ENCODE peak calls at places on chromosomes 16 and 17, in seven cellular contexts. A, M, C, H, R, Q and Y are unnamed samples.

GRCh38 chr16:12901204-12901596 is 198 bp upstream of the SHISA9 start:
- DNase-seq in C (no peak), R (no peak), M (no peak), A (no peak), H (no peak), Q (no peak), Y (no peak)

GRCh38 chr17:77471984-77472836 is 331.4 kb downstream of the SEC14L1 start:
- DNase-seq in Q (no peak), C (no peak), R (no peak), A (no peak), H (no peak), M (peak), Y (no peak)

GRCh38 chr17:21705021-21705601 is 12.8 kb downstream of the KCNJ18 start:
- DNase-seq in R (no peak), C (no peak), H (no peak), M (no peak), Q (no peak), A (no peak), Y (no peak)

GRCh38 chr17:15291674-15292361 is 26.7 kb upstream of the PMP22 start:
- DNase-seq in M (no peak), R (no peak), H (no peak), A (peak), Q (no peak), C (no peak), Y (no peak)

GRCh38 chr17:60628252-60628889 is 28.4 kb downstream of the PPM1D start:
- DNase-seq in H (no peak), C (no peak), Q (no peak), M (no peak), A (no peak), R (no peak), Y (no peak)

GRCh38 chr16:12315330-12316138 is 339.0 kb downstream of the SNX29 start:
- DNase-seq in H (peak), Q (peak), A (no peak), R (no peak), C (peak), M (no peak), Y (peak)

GRCh38 chr17:61455754-61456681 is 3.8 kb downstream of the TBX4 start:
- DNase-seq in C (no peak), R (no peak), M (no peak), A (no peak), Q (no peak), H (peak), Y (no peak)

GRCh38 chr16:50603206-50604064 is 55.2 kb downstream of the NKD1 start:
- DNase-seq in M (peak), C (no peak), H (no peak), A (peak), Q (no peak), R (no peak), Y (no peak)

GRCh38 chr17:77959216-77959925 is 868 bp downstream of the TNRC6C start:
- DNase-seq in R (no peak), H (peak), C (no peak), Q (peak), M (peak), A (no peak), Y (peak)

GRCh38 chr16:66131895-66132294 is 234.6 kb upstream of the CDH5 start:
- DNase-seq in Q (no peak), C (no peak), R (no peak), M (no peak), H (no peak), A (no peak), Y (no peak)

GRCh38 chr16:16067127-16067526 is 117.7 kb downstream of the ABCC1 start:
- DNase-seq in H (no peak), Q (peak), A (peak), R (peak), M (no peak), C (no peak), Y (no peak)

GRCh38 chr16:48535831-48536599 is 74.0 kb downstream of the N4BP1 start:
- DNase-seq in A (peak), M (peak), R (peak), Q (peak), H (peak), C (no peak), Y (no peak)

GRCh38 chr17:80055597-80055996 is 19.2 kb downstream of the CCDC40 start:
- DNase-seq in Q (no peak), H (no peak), M (no peak), C (no peak), R (no peak), A (no peak), Y (no peak)

GRCh38 chr16:4580245-4580644 is 24.1 kb downstream of the C16orf96 start:
- DNase-seq in M (no peak), R (no peak), A (no peak), H (no peak), Q (no peak), C (peak), Y (no peak)

GRCh38 chr17:78532311-78532710 is 44.9 kb downstream of the DNAH17 start:
- DNase-seq in C (no peak), A (no peak), H (no peak), M (no peak), Q (no peak), R (no peak), Y (no peak)

GRCh38 chr17:76544123-76544915 is 4.5 kb downstream of the PRCD start:
- DNase-seq in H (no peak), A (peak), M (peak), Q (no peak), R (no peak), C (no peak), Y (peak)

GRCh38 chr17:2609091-2609490 is 15.6 kb downstream of the PAFAH1B1 start:
- DNase-seq in R (no peak), C (no peak), Q (no peak), H (no peak), A (no peak), M (no peak), Y (no peak)

GRCh38 chr16:906296-906695 is 64.5 kb downstream of the LMF1 start:
- DNase-seq in A (peak), M (no peak), R (no peak), H (no peak), Q (no peak), C (no peak), Y (no peak)

GRCh38 chr17:32741381-32741780 is 135.5 kb downstream of the MYO1D start:
- DNase-seq in M (no peak), C (no peak), R (no peak), H (no peak), Q (no peak), A (no peak), Y (no peak)

GRCh38 chr17:80987941-80988461 is 3.6 kb upstream of the CHMP6 start:
- DNase-seq in R (peak), C (no peak), A (peak), H (no peak), M (no peak), Q (peak), Y (no peak)

GRCh38 chr17:32487460-32488176 is 825 bp downstream of the CDK5R1 start:
- DNase-seq in H (peak), M (peak), C (peak), Q (peak), A (no peak), R (no peak), Y (no peak)

GRCh38 chr16:23121024-23121423 is 28.2 kb downstream of the USP31 start:
- DNase-seq in R (no peak), C (no peak), A (no peak), M (no peak), Q (no peak), H (no peak), Y (no peak)

GRCh38 chr16:20114356-20114755 is 40.7 kb upstream of the GPR139 start:
- DNase-seq in C (peak), A (no peak), R (no peak), Q (peak), H (no peak), M (no peak), Y (no peak)

GRCh38 chr16:68086860-68087268 is 1.7 kb downstream of the NFATC3 start:
- DNase-seq in M (no peak), Q (no peak), A (no peak), C (no peak), R (no peak), H (no peak), Y (no peak)
- H3K4me3 ChIP-seq in M (peak), Q (no peak), A (peak), C (peak), R (peak), H (peak), Y (peak)

DNA sequence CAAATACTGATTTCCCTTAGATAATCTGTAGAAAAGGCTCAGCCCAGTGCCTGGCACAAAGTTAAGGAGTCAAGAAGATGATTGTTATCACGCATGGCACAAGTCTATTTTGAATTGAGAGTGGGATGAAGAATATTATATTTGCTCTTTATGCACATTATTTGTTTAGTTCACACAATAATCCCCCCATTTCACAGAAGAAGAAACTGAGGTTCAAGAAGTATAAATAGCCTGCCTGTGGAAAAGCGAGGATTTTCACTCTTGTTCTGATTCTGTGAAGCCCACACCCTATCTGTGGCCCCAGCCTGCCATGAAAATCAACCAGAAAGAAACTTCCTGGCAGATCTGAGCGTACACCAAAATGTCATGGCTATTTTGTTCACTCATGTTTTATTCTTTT is 73.0 kb downstream of the YPEL2 start:
- DNase-seq in M (no peak), C (no peak), A (no peak), H (no peak), R (no peak), Q (no peak), Y (no peak)
- H3K27ac ChIP-seq in M (no peak), C (no peak), A (no peak), H (no peak), R (no peak), Q (no peak), Y (no peak)

GRCh38 chr17:49201481-49201927 is 8.9 kb downstream of the GNGT2 start:
- DNase-seq in R (no peak), Q (no peak), H (no peak), A (peak), M (no peak), C (no peak), Y (no peak)
- TF ChIP-seq POLR2A in R (no peak), Q (no peak), H (no peak), A (no peak), M (no peak), C (no peak), Y (no peak)

DNA sequence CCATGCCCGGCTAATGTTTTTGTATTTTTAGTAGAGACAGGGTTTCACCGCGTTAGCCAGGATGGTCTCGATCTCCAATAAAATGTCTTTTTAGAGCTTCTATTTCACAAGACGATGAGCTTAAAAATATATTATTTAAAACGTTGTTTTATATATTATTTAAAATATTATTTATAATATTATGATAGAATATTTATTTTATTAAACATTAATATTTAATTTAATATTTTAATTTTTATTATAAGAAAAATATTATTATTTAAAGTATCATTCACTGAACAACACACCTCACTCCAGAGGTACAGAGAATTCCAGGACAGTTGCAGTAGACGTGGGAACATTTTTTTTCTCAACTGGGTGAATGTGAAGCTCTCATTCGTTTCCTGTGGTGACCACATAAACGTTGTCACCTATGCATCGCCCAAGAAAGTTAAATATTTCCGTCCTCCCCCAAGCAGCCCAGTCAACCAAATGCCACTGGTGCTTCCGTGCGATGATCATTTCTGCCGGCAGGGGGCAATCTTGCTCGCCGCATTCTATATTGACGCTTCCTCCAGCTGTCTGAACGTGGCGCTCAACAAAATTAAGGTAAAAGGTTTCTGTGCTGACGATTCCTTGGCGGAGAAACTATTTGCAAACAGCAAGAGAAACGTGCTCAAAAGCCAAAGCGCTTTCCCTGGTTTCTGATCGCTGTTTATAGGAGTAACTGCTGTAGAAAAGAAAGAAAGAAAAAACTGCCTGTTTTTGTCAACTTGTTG is 41.7 kb upstream of the PRSS54 start:
- DNase-seq in A (peak), Q (peak), M (peak), H (peak), R (peak), C (peak), Y (peak)
- H3K4me3 ChIP-seq in A (peak), Q (no peak), M (peak), H (no peak), R (peak), C (peak), Y (peak)

GRCh38 chr17:45693792-45694191 is 90.3 kb upstream of the CRHR1 start:
- DNase-seq in H (no peak), C (no peak), M (no peak), Q (no peak), A (no peak), R (no peak), Y (no peak)

GRCh38 chr17:45700171-45701090 is 83.7 kb upstream of the CRHR1 start:
- DNase-seq in C (no peak), Q (no peak), H (no peak), R (no peak), M (no peak), A (no peak), Y (no peak)

GRCh38 chr17:45697076-45697475 is 87.0 kb upstream of the CRHR1 start:
- DNase-seq in C (no peak), A (no peak), Q (no peak), R (no peak), M (no peak), H (no peak), Y (no peak)

GRCh38 chr17:45692661-45693060 is 91.5 kb upstream of the CRHR1 start:
- DNase-seq in Q (no peak), C (no peak), M (no peak), R (no peak), H (no peak), A (no peak), Y (no peak)

GRCh38 chr17:45696442-45696841 is 87.7 kb upstream of the CRHR1 start:
- DNase-seq in M (no peak), C (no peak), Q (no peak), H (no peak), R (no peak), A (no peak), Y (no peak)
- H3K27ac ChIP-seq in M (no peak), C (no peak), Q (no peak), H (no peak), R (no peak), A (no peak), Y (no peak)

GRCh38 chr17:58416396-58416795 is 938 bp downstream of the RNF43 start:
- DNase-seq in R (no peak), C (no peak), Q (no peak), H (no peak), M (no peak), A (no peak), Y (no peak)

GRCh38 chr17:58416937-58417299 is 416 bp downstream of the RNF43 start:
- DNase-seq in C (no peak), A (no peak), Q (no peak), M (no peak), R (no peak), H (no peak), Y (no peak)

GRCh38 chr17:58414596-58414997 is 2.7 kb downstream of the RNF43 start:
- DNase-seq in C (no peak), A (no peak), R (no peak), Q (peak), H (no peak), M (no peak), Y (no peak)

GRCh38 chr17:58413684-58414083 is 3.6 kb downstream of the RNF43 start:
- DNase-seq in A (no peak), M (no peak), H (no peak), R (no peak), C (no peak), Q (no peak), Y (no peak)

DNA sequence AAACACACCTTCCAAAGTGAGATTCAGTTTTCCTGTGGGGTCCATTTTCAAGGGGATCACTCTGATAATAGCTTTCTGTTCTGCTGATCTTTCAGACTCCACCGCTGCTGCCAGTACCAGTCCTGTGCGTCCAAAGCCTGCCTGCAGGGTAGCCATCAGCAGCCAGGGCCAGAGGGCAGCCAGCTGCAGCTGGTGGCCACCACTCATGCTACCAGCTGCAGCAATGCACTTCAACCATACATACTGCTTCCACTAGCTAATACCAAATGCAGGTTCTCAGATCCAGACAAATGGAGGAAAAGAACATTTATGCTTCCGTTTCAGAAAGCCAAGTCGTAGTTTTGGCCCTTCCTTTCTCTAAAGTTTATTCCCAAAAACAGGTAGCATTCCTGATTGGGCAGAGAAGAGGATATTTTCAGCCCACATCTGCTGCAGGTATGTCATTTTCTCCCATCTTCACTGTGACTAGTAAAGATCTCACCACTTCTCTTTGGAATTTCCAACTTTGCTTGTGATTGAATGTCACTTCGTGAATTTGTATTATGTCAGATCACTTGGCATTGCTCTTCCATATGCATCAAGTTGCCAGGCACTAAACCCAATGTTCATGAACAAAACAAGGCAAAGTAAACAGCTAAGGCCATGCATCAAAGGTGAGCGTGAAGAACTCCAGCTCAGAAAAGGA is 1.8 kb downstream of the RNF43 start:
- DNase-seq in M (no peak), A (peak), C (no peak), Q (peak), H (peak), R (no peak), Y (peak)
- TF ChIP-seq POLR2A in M (no peak), A (no peak), C (no peak), Q (peak), H (no peak), R (no peak), Y (no peak)

GRCh38 chr17:27531469-27531948 is 75.3 kb downstream of the KSR1 start:
- DNase-seq in C (no peak), M (no peak), H (no peak), A (no peak), R (no peak), Q (no peak), Y (no peak)

GRCh38 chr17:27530791-27531391 is 74.6 kb downstream of the KSR1 start:
- DNase-seq in R (no peak), H (no peak), Q (peak), C (peak), A (no peak), M (no peak), Y (no peak)

GRCh38 chr17:27533874-27534815 is 77.9 kb downstream of the KSR1 start:
- DNase-seq in R (no peak), Q (no peak), H (no peak), M (peak), A (no peak), C (peak), Y (no peak)

GRCh38 chr17:27533068-27533397 is 76.8 kb downstream of the KSR1 start:
- DNase-seq in Q (no peak), R (no peak), A (no peak), M (peak), C (no peak), H (no peak), Y (no peak)

DNA sequence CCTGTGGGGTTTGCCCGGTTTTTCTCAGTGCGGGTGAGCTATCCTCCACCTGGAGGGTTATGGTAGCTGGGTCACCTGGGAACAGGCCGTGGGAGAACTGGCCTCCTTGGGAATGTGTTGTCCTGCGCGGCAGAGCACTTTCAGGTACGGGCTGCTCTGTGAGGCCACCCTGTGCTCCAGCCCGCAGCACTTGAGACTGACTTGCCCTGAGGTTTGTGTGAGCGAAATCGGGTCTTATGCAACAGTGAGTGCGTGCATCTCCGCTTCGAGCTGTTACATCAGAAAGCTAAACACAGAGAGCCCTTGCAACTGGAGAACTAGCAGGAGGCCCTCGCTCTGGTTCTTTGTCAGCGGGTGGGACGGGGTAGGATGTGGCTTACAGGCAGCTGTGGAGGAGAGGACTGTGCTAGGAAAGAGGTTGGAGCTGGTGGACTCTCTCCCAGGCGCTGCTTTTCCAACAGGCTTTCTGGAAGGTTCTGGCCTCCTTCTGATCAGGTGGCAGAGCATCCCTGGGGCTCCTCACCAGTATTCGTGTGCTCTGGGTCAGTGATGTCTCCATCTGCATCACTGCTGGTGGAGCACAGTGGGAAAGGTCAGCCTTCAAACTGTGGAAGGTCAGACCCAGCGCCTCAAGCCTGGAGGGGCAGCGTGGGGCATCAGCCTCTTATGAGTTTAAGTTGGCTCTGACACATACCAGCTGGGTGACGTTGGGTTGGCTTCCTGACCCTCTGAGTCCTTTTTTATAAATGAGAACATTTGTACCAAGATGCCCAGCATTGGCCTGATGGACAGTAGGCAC is 76.2 kb downstream of the KSR1 start:
- DNase-seq in H (peak), R (peak), Q (peak), A (peak), C (no peak), M (peak), Y (peak)
- H3K4me3 ChIP-seq in H (no peak), R (no peak), Q (no peak), A (no peak), C (no peak), M (no peak), Y (no peak)